ENCODE peak calls at places on chromosomes 5 and 9, in four cellular contexts. One of them, this sample, is unnamed.

GRCh38 chr5:122743231-122743630 is 31.6 kb upstream of the SNX2 start:
- DNase-seq in K562: no peak
- DNase-seq in HepG2: no peak
- DNase-seq in GM12878: no peak
- DNase-seq in this sample: no peak

GRCh38 chr5:175079707-175080106 is 355.3 kb downstream of the MSX2 start:
- DNase-seq in GM12878: no peak
- DNase-seq in K562: no peak
- DNase-seq in HepG2: no peak
- DNase-seq in this sample: no peak

GRCh38 chr5:168603776-168604175 is 24.6 kb upstream of the PANK3 start:
- DNase-seq in GM12878: no peak
- DNase-seq in K562: no peak
- DNase-seq in HepG2: no peak
- DNase-seq in this sample: no peak

GRCh38 chr5:79255786-79256557 is 20.0 kb downstream of the JMY start:
- DNase-seq in GM12878: no peak
- DNase-seq in K562: peak
- DNase-seq in HepG2: peak
- DNase-seq in this sample: peak

GRCh38 chr5:127700237-127700766 is 2.9 kb upstream of the CCDC192 start:
- DNase-seq in GM12878: no peak
- DNase-seq in K562: no peak
- DNase-seq in HepG2: no peak
- DNase-seq in this sample: no peak

GRCh38 chr5:16943846-16944675 is 8.0 kb upstream of the MYO10 start:
- DNase-seq in HepG2: no peak
- DNase-seq in K562: no peak
- DNase-seq in GM12878: no peak
- DNase-seq in this sample: no peak

GRCh38 chr5:88193896-88194295 is 74.7 kb downstream of the TMEM161B start:
- DNase-seq in HepG2: no peak
- DNase-seq in GM12878: no peak
- DNase-seq in K562: no peak
- DNase-seq in this sample: no peak

GRCh38 chr9:134666801-134667200 is 25.2 kb downstream of the COL5A1 start:
- DNase-seq in GM12878: no peak
- DNase-seq in HepG2: no peak
- DNase-seq in K562: no peak
- DNase-seq in this sample: no peak

GRCh38 chr9:86997961-86998360 is 50.7 kb upstream of the GAS1 start:
- DNase-seq in HepG2: no peak
- DNase-seq in K562: no peak
- DNase-seq in GM12878: no peak
- DNase-seq in this sample: no peak

GRCh38 chr5:56409331-56410190 is 176.4 kb upstream of the ANKRD55 start:
- DNase-seq in HepG2: no peak
- DNase-seq in K562: no peak
- DNase-seq in GM12878: no peak
- DNase-seq in this sample: no peak

GRCh38 chr9:80550181-80550580 is 978.4 kb downstream of the TLE4 start:
- DNase-seq in HepG2: no peak
- DNase-seq in GM12878: no peak
- DNase-seq in K562: no peak
- DNase-seq in this sample: no peak

GRCh38 chr9:77910216-77910615 is 121.4 kb downstream of the GNAQ start:
- DNase-seq in K562: no peak
- DNase-seq in GM12878: no peak
- DNase-seq in HepG2: no peak
- DNase-seq in this sample: no peak

DNA sequence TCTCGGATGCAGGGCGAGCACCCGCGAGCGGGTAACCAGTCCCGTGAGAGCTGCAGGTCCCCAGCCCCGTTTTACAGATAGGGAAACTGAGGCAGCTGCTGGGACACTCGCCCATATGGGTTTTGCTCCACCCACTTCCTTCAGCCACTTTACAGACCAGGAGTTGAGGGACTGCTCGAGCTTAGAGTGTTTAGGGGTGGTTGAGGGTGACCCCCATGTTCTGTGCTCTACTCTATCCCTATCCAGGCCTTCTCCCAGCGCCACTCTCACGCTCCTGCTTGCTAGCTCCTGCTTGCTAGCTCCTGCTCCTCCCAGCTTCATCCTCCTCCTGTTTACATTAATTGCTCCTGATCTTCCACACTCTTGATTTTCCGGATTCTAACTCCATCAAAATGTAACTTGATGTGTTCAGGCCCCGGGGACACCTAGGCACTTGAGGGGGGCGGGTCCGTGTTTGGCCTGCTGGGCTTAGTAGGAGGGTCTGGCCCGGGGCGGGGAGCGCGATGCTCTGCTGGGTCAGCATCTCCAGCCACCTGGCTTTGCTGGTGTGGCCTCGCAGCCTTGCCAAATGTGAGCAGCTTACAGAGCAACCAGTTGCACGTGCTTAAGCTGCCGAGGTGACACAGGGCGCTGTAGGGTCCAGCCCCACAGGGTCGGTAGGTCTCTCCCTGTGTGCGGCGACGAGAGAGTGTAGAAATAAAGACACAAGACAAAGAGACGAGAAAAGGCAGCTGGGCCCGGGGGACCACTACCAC is 1.5 kb upstream of the PTGES2 start:
- DNase-seq in HepG2: no peak
- DNase-seq in K562: no peak
- DNase-seq in GM12878: no peak
- DNase-seq in this sample: no peak
- TF ChIP-seq CREM in HepG2: no peak
- TF ChIP-seq CREM in K562: no peak
- TF ChIP-seq CREM in GM12878: no peak
- TF ChIP-seq CREM in this sample: no peak

DNA sequence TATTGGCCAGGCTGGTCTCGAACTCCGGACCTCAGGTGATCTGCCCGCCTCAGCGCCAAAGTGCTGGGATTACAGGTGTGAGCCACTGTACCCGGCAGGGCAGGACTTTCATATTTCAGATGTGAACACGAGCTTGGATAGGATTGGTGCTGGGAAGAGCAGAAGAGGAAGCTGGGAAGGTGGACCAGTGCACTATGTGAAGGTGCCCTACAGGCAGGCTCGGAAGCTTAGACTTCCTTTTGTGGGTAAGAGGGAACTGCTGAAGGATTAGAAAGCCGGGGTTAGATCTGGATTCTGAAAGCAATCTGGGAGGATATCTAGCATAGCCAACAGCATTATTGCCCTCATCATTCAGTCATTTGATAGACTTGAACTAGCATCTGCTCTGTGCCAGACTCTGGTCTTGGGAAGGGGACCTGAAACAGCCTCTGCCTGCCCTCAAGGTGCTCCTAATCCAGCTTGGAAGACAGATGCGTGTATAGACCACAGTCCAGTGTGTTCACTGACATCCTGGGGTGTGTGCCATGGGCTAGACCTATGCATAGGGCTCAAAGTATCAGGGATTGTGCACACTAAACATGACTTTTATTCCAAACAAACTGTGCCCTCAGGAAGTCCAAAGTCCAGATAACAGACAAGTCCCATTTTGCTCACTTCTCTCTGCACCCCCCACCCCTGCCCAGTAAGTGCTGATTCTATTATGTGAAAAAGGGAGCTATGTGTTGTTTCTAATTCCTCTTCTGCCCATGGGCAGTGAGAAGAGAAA is 637 bp downstream of the CBY3 start:
- DNase-seq in K562: no peak
- DNase-seq in HepG2: peak
- DNase-seq in GM12878: no peak
- DNase-seq in this sample: no peak
- TF ChIP-seq ATF2 in K562: no peak
- TF ChIP-seq ATF2 in HepG2: no peak
- TF ChIP-seq ATF2 in GM12878: no peak
- TF ChIP-seq ATF2 in this sample: no peak

GRCh38 chr5:33494476-33494875 is 53.7 kb downstream of the TARS1 start:
- DNase-seq in GM12878: no peak
- DNase-seq in K562: no peak
- DNase-seq in HepG2: no peak
- DNase-seq in this sample: no peak

GRCh38 chr5:33488558-33489355 is 48.0 kb downstream of the TARS1 start:
- DNase-seq in HepG2: no peak
- DNase-seq in K562: no peak
- DNase-seq in GM12878: no peak
- DNase-seq in this sample: no peak

GRCh38 chr5:33489481-33490067 is 48.8 kb downstream of the TARS1 start:
- DNase-seq in GM12878: no peak
- DNase-seq in K562: no peak
- DNase-seq in HepG2: no peak
- DNase-seq in this sample: no peak

GRCh38 chr5:33490071-33490665 is 49.4 kb downstream of the TARS1 start:
- DNase-seq in K562: no peak
- DNase-seq in HepG2: no peak
- DNase-seq in GM12878: no peak
- DNase-seq in this sample: no peak

GRCh38 chr5:33491941-33492340 is 51.2 kb downstream of the TARS1 start:
- DNase-seq in GM12878: no peak
- DNase-seq in K562: no peak
- DNase-seq in HepG2: peak
- DNase-seq in this sample: no peak
- TF ChIP-seq CREM in GM12878: no peak
- TF ChIP-seq CREM in K562: no peak
- TF ChIP-seq CREM in HepG2: no peak
- TF ChIP-seq CREM in this sample: no peak

DNA sequence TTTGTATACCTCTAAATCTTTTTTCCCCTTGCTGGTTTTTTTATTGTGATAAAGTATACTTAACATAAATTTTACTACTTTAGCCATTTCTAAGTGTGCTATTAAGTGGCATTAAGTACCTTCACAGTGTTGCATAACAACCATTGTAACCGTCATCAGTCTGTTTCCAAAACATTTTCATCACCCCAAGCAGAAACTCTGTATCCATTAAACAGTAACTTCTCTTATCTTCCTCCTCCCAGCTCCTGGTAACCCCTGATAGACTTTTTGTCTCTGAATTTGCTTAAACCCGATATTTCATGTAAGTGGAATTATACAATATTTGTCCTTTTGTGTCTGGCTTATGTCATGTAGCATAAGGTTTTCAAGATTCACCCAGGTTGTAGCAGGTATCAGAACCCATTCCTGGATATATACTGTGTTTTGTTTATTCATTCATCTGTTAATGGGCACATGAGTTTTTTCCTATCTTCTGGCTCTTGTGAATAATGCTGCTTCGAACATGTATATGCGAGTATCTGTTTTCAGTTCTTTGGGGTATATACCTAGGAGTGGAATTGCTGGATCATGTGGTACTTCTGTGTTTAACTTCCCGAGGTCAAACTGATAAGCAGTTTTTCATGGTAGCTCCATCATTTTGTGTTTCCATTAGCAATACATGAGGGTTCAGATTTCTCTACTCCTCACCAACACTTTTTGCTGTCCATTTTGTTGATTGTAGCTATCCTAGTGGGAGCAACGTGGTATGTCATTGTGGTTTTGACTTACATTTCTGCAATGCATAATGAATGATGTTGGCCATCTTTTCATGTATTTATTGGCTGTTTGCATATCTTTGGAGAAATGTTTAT is 66.5 kb downstream of the EHMT1 start:
- DNase-seq in HepG2: no peak
- DNase-seq in K562: peak
- DNase-seq in GM12878: no peak
- DNase-seq in this sample: no peak
- TF ChIP-seq ATF2 in HepG2: no peak
- TF ChIP-seq ATF2 in K562: no peak
- TF ChIP-seq ATF2 in GM12878: no peak
- TF ChIP-seq ATF2 in this sample: no peak

DNA sequence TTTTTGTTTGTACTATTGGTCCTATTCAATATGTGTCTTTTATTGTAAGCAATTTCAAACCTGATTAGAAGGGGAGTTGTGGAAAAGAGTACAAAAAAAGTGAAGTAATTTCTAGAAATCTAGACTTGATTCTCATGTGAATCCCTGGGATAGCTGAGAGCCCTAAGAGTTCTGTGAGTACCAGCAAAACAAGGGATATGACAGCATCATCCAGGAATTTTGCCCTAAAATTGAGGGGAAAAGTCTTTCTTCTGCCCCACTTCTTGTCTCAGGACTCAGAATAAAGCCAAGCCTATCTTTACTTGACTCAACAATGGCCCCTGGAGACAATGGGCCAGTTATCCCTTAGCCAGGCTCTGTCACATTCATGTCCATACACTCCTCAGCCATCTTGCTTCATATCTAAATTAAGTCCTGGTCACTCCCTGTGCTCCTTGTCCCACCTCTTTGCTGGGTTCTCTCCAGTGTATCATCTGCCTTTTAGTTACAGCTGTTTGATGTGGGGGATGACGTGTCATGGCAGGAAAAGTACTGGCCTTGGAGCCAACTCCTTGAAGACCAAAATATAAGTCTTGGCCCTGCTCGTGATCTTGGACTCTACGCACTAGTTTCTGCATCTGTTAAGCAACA is 81.2 kb downstream of the ADAMTS12 start:
- DNase-seq in GM12878: no peak
- DNase-seq in HepG2: no peak
- DNase-seq in K562: no peak
- DNase-seq in this sample: no peak
- TF ChIP-seq CREM in GM12878: no peak
- TF ChIP-seq CREM in HepG2: no peak
- TF ChIP-seq CREM in K562: no peak
- TF ChIP-seq CREM in this sample: no peak

DNA sequence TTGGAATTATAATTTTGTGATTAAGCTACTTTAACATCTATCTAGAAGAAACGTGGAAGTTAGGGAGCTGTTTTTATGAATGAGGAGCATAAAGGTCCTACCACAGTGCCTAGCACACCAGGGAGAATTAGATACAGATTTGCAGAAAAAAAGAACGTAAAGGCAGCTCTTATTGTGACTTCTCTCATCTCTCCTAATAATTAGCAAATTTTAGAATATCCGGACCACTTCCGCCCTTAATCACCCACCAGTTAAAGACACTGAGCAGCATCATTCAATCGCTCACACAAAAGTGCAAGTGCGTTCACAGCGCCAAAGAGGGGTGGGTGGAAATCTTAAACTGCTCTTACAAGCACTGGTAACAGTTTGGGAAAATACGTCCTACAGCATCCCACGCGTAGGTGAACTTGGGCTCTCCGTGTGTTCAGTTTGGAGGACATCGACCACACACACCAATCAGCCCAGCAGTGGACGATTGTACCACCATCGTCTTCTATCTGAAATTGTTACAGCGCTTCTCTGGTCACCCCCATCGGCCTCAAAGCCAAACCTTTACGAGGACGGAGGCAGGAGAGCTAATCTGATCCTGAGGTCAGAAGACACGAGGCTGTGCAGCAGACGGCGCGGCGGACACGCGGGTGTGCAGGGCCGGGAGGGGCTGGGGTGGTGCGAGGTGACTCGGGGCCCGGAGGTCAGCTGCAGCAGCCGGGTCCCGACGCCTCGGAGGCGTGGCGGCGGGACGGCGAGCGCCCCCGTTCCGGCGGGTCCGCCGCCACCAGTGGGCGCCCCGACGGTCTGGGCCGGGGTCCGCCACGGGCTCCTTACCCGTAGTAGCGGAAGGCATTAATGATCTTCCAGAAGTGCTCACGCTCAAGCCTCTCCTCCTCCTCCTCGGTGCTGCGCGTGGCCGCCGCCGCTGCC is 646 bp downstream of the CARNMT1 start:
- DNase-seq in GM12878: no peak
- DNase-seq in HepG2: peak
- DNase-seq in K562: peak
- DNase-seq in this sample: peak
- TF ChIP-seq ATF2 in GM12878: no peak
- TF ChIP-seq ATF2 in HepG2: no peak
- TF ChIP-seq ATF2 in K562: no peak
- TF ChIP-seq ATF2 in this sample: no peak